ENCODE peak calls at places on chromosomes 16 and 17, in nine cellular contexts. G is transverse colon; J is thoracic aorta; A is effector memory CD4-positive, alpha-beta T cell; H is endothelial cell of umbilical vein; Q is hepatocyte; B is aorta; C is astrocyte; V is stomach. Y is an unnamed sample.

GRCh38 chr16:17529982-17530760 is 59.4 kb upstream of the XYLT1 start:
- DNase-seq in G (peak; percentile 8), J (no peak), A (no peak), H (no peak), Q (no peak), B (no peak), C (no peak), V (no peak), Y (no peak)

GRCh38 chr17:75983501-75984181 is 4.6 kb downstream of the TEN1 start:
- DNase-seq in G (no peak), J (no peak), A (no peak), H (no peak), Q (no peak), B (peak; percentile 62), C (peak; percentile 57), V (peak; percentile 56), Y (no peak)

GRCh38 chr17:40596261-40596919 is 31.1 kb upstream of the CCR7 start:
- DNase-seq in G (no peak), J (no peak), A (no peak), H (no peak), Q (no peak), B (no peak), C (no peak), V (no peak), Y (no peak)

GRCh38 chr17:43907425-43907981 is at the start of gene MPP2:
- DNase-seq in G (peak; percentile 69), J (no peak), A (peak; percentile 36), H (peak; percentile 55), Q (peak; percentile 89), B (peak; percentile 93), C (peak; percentile 62), V (peak; percentile 73), Y (peak; percentile 59)

GRCh38 chr16:29745126-29745852 is 501 bp downstream of the C16orf54 start:
- DNase-seq in G (peak; percentile 31), J (no peak), A (peak; percentile 24), H (no peak), Q (no peak), B (no peak), C (no peak), V (no peak), Y (no peak)

GRCh38 chr16:565420-566330 is 1.1 kb upstream of the NHLRC4 start:
- DNase-seq in G (no peak), J (no peak), A (no peak), H (no peak), Q (peak; percentile 50), B (no peak), C (no peak), V (no peak), Y (no peak)

GRCh38 chr17:34387566-34387965 is 24.5 kb upstream of the CCL1 start:
- DNase-seq in G (no peak), J (no peak), A (no peak), H (no peak), Q (no peak), B (no peak), C (no peak), V (no peak), Y (no peak)

GRCh38 chr16:9090101-9090959 is 1.1 kb upstream of the HAPSTR1 start:
- DNase-seq in G (peak; percentile 40), J (no peak), A (peak; percentile 18), H (peak; percentile 30), Q (peak; percentile 57), B (peak; percentile 84), C (no peak), V (peak; percentile 27), Y (peak; percentile 54)

GRCh38 chr17:30458371-30458770 is 18.8 kb upstream of the GOSR1 start:
- DNase-seq in G (no peak), J (no peak), A (no peak), H (no peak), Q (no peak), B (no peak), C (no peak), V (no peak), Y (no peak)

GRCh38 chr17:45640141-45640850 is 143.8 kb upstream of the CRHR1 start:
- DNase-seq in G (peak; percentile 68), J (peak; percentile 9), A (peak; percentile 65), H (peak; percentile 75), Q (peak; percentile 89), B (peak; percentile 87), C (peak; percentile 43), V (peak; percentile 70), Y (peak; percentile 82)

GRCh38 chr16:66947302-66948033 is 12.2 kb downstream of the CES2 start:
- DNase-seq in G (peak; percentile 91), J (no peak), A (peak; percentile 79), H (peak; percentile 90), Q (peak; percentile 88), B (peak; percentile 92), C (peak; percentile 63), V (peak; percentile 89), Y (peak; percentile 78)

GRCh38 chr16:89805136-89805905 is 11.1 kb downstream of the FANCA start:
- DNase-seq in G (no peak), J (no peak), A (no peak), H (no peak), Q (no peak), B (no peak), C (peak; percentile 35), V (no peak), Y (peak; percentile 69)

GRCh38 chr17:67867591-67867990 is 42.3 kb downstream of the BPTF start:
- DNase-seq in G (no peak), J (no peak), A (no peak), H (no peak), Q (no peak), B (no peak), C (no peak), V (no peak), Y (no peak)

DNA sequence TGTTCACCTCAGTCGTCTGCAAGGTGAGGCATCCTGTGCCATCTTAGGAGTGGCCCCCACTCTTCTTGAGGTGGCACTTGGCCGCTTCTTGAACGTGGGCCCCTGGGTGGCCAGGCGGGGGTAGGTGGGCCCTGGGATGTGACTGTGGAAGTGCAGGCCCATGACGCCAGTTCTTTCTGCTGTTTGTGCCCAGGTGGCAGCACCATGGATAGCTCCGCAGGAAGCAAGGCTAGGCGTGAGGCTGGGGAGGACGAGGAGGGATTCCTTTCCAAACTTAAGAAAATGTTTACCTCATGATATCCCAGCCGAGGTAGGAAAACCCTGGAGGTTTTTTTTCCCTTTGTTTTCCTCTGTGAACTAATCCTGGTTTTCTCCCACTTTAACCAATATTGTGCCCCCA is 19.8 kb downstream of the NMRAL1 start:
- DNase-seq in G (no peak), J (no peak), A (no peak), H (no peak), Q (no peak), B (no peak), C (no peak), V (no peak), Y (no peak)
- H3K36me3 ChIP-seq in G (no peaks in the 10 kb centered on the region), J (peaks cover 40% of the 10 kb centered on the region), A (peaks cover 64% of the 10 kb centered on the region), H (peaks cover 12% of the 10 kb centered on the region), Q (no peaks in the 10 kb centered on the region), B (peaks cover 12% of the 10 kb centered on the region), C (peaks cover 35% of the 10 kb centered on the region), V (peaks cover 54% of the 10 kb centered on the region), Y (peaks cover 78% of the 10 kb centered on the region)

DNA sequence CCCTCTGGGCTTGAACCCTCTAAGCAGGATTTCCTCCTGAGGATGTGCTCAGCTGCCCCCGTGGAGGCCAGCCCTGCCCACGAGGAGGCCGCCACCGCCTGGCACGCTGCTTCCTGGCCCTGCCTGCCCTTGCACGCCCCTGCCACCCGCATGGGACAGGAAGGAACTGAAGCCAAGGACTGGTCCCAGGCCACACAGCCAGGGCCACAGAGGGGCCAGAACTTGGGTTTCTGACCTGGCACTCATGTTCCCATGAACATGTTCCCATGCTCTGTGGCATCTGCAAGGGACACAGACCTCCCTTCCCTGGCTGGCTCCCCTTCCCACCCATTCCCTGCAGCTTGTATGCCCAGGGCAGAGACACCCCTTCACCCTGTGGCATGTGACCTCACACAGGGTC is 24.1 kb upstream of the MTSS2 start:
- DNase-seq in G (no peak), J (no peak), A (no peak), H (peak; percentile 22), Q (no peak), B (no peak), C (no peak), V (no peak), Y (no peak)
- H3K4me1 ChIP-seq in G (peaks cover 30% of the 10 kb centered on the region), J (peaks cover 20% of the 10 kb centered on the region), A (no peaks in the 10 kb centered on the region), H (peaks cover 38% of the 10 kb centered on the region), Q (peaks cover 52% of the 10 kb centered on the region), B (no peaks in the 10 kb centered on the region), C (peaks cover 24% of the 10 kb centered on the region), V (peaks cover 65% of the 10 kb centered on the region), Y (peaks cover 39% of the 10 kb centered on the region)

GRCh38 chr16:3289998-3290673 is 6.8 kb downstream of the ZNF263 start:
- DNase-seq in G (no peak), J (no peak), A (no peak), H (no peak), Q (no peak), B (no peak), C (no peak), V (no peak), Y (peak; percentile 18)

GRCh38 chr16:3295783-3296182 is 9.4 kb downstream of the TIGD7 start:
- DNase-seq in G (no peak), J (no peak), A (no peak), H (no peak), Q (no peak), B (no peak), C (no peak), V (no peak), Y (no peak)

GRCh38 chr16:3295209-3295608 is 10.0 kb downstream of the TIGD7 start:
- DNase-seq in G (no peak), J (no peak), A (no peak), H (no peak), Q (no peak), B (no peak), C (no peak), V (no peak), Y (no peak)

DNA sequence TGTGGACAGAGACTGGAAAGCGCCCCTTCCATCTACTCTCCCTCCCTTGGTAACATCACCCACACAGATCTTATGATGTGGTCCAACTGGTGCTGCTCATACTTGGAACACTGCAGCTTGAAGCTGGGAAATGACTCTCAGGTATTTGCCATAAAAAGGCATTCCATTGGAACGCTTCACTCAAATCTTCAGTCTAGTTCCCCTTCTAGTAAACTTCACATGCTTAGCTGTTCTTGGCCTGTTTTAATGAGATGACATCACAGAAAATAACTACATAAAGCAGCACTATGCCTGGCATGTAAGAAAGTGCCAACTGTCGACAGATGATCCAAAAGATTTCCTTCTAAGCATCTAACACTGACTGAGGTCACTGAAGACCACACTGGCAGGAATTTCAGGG is 9.3 kb downstream of the ZNF263 start:
- DNase-seq in G (no peak), J (no peak), A (no peak), H (no peak), Q (no peak), B (no peak), C (peak; percentile 49), V (no peak), Y (no peak)
- H3K9me3 ChIP-seq in G (peaks cover 99% of the 10 kb centered on the region), J (peaks cover 93% of the 10 kb centered on the region), A (peaks cover 50% of the 10 kb centered on the region), H (peaks cover 20% of the 10 kb centered on the region), Q (peaks cover 56% of the 10 kb centered on the region), B (peaks cover 32% of the 10 kb centered on the region), C (peaks cover 61% of the 10 kb centered on the region), V (peaks cover 100% of the 10 kb centered on the region), Y (peaks cover 64% of the 10 kb centered on the region)

DNA sequence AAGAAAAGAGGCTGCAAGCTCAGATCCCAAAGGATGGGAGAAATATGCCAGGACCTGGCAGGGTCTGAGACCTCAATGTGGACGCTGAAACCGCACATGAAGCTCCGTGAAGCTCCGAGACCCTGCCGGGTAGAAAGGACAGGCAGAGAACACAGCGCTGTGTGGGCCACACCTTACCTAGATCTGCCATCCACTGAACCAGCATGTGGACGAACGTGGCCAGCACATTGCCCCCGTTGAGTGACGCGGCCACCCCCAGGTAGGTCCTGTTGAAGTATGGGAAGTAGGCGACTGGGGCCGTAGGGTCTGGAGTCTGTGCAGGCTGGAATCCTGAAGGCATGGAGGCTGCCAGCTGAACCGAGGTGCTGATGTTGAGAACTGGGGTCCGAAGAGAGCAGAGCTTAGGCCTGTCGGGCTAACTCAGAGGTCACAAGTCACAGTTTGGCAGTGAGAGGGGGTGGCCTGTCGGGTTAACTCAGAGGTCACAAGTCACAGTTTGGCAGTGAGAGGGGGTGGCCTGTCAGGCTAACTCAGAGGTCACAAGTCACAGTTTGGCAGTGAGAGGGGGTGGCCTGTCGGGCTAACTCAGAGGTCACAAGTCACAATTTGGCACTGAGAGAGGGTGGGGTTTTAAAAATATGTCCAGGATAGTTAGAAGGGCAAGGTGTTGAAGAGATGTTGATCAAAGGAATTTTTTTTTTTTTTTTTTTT is 6.1 kb upstream of the TRPV1 start:
- DNase-seq in G (no peak), J (no peak), A (no peak), H (no peak), Q (no peak), B (no peak), C (no peak), V (no peak), Y (no peak)
- H3K36me3 ChIP-seq in G (no peaks in the 10 kb centered on the region), J (peaks cover 17% of the 10 kb centered on the region), A (peaks cover 32% of the 10 kb centered on the region), H (peaks cover 3% of the 10 kb centered on the region), Q (no peaks in the 10 kb centered on the region), B (peaks cover 5% of the 10 kb centered on the region), C (peaks cover 26% of the 10 kb centered on the region), V (peaks cover 44% of the 10 kb centered on the region), Y (peaks cover 31% of the 10 kb centered on the region)